ENCODE peak calls at places on chromosomes 12 and 14, in eight cellular contexts. O, F, Q, C, U, B, T and Z are unnamed samples.

GRCh38 chr14:71130491-71131179 is 223.4 kb downstream of the PCNX1 start:
- DNase-seq in O (no peak), F (peak), Q (no peak), C (no peak), U (peak), B (peak), T (peak), Z (no peak)

GRCh38 chr12:62866451-62867082 is 68.4 kb downstream of the PPM1H start:
- DNase-seq in O (no peak), F (peak), Q (no peak), C (no peak), U (no peak), B (peak), T (peak), Z (no peak)

GRCh38 chr14:31205681-31206535 is 1.7 kb downstream of the HECTD1 start:
- DNase-seq in O (no peak), F (peak), Q (no peak), C (no peak), U (peak), B (peak), T (peak), Z (no peak)

GRCh38 chr12:122793685-122794106 is 19.3 kb downstream of the CCDC62 start:
- DNase-seq in O (no peak), F (peak), Q (no peak), C (no peak), U (peak), B (peak), T (peak), Z (peak)

GRCh38 chr12:91772411-91772810 is 373.2 kb downstream of the BTG1 start:
- DNase-seq in O (no peak), F (peak), Q (no peak), C (no peak), U (no peak), B (no peak), T (peak), Z (no peak)

GRCh38 chr12:124326104-124326503 is 31.2 kb downstream of the RFLNA start:
- DNase-seq in O (no peak), F (no peak), Q (no peak), C (no peak), U (no peak), B (no peak), T (no peak), Z (no peak)

GRCh38 chr12:33439587-33440011 is at the start of gene SYT10:
- DNase-seq in O (no peak), F (no peak), Q (no peak), C (no peak), U (no peak), B (peak), T (no peak), Z (no peak)

GRCh38 chr12:48940181-48940580 is 14.9 kb upstream of the FKBP11 start:
- DNase-seq in O (no peak), F (peak), Q (no peak), C (no peak), U (no peak), B (no peak), T (no peak), Z (no peak)

GRCh38 chr12:107684029-107684790 is 1.4 kb upstream of the PWP1 start:
- DNase-seq in O (no peak), F (peak), Q (no peak), C (no peak), U (no peak), B (peak), T (peak), Z (no peak)

GRCh38 chr12:7089196-7089871 is 2.9 kb downstream of the C1R start:
- DNase-seq in O (no peak), F (no peak), Q (no peak), C (no peak), U (no peak), B (no peak), T (no peak), Z (no peak)

GRCh38 chr14:60977848-60978247 is 3.0 kb downstream of the TRMT5 start:
- DNase-seq in O (no peak), F (no peak), Q (no peak), C (no peak), U (no peak), B (peak), T (peak), Z (no peak)

GRCh38 chr14:75793806-75794205 is 132.8 kb downstream of the TTLL5 start:
- DNase-seq in O (no peak), F (peak), Q (no peak), C (no peak), U (no peak), B (peak), T (peak), Z (no peak)

GRCh38 chr14:58690801-58691516 is 53.2 kb downstream of the DACT1 start:
- DNase-seq in O (no peak), F (no peak), Q (no peak), C (peak), U (no peak), B (no peak), T (peak), Z (no peak)

GRCh38 chr14:44657688-44658388 is 150.8 kb upstream of the FSCB start:
- DNase-seq in O (no peak), F (peak), Q (no peak), C (no peak), U (no peak), B (peak), T (peak), Z (no peak)

GRCh38 chr12:26374934-26375333 is 179.6 kb downstream of the SSPN start:
- DNase-seq in O (no peak), F (peak), Q (no peak), C (no peak), U (no peak), B (peak), T (no peak), Z (no peak)

GRCh38 chr12:89166525-89166934 is 185.8 kb downstream of the DUSP6 start:
- DNase-seq in O (no peak), F (peak), Q (no peak), C (no peak), U (peak), B (peak), T (peak), Z (no peak)

GRCh38 chr14:37566811-37567371 is 28.2 kb downstream of the FOXA1 start:
- DNase-seq in O (no peak), F (no peak), Q (no peak), C (no peak), U (no peak), B (peak), T (no peak), Z (no peak)

GRCh38 chr14:36454599-36455240 is 65.3 kb downstream of the NKX2-1 start:
- DNase-seq in O (no peak), F (no peak), Q (no peak), C (no peak), U (no peak), B (no peak), T (no peak), Z (no peak)

GRCh38 chr12:111178194-111179081 is 190.5 kb downstream of the PHETA1 start:
- DNase-seq in O (no peak), F (no peak), Q (peak), C (no peak), U (no peak), B (peak), T (no peak), Z (no peak)

GRCh38 chr12:55931317-55931779 is 386 bp downstream of the DGKA start:
- DNase-seq in O (no peak), F (no peak), Q (peak), C (no peak), U (no peak), B (no peak), T (no peak), Z (no peak)

GRCh38 chr14:89681086-89682018 is 264.3 kb upstream of the FOXN3 start:
- DNase-seq in O (no peak), F (no peak), Q (no peak), C (no peak), U (peak), B (no peak), T (no peak), Z (peak)

GRCh38 chr14:67975429-67975828 is 155.8 kb downstream of the RAD51B start:
- DNase-seq in O (no peak), F (no peak), Q (no peak), C (no peak), U (no peak), B (no peak), T (no peak), Z (no peak)

GRCh38 chr12:47837190-47838171 is 17.8 kb upstream of the HDAC7 start:
- DNase-seq in O (peak), F (peak), Q (peak), C (peak), U (peak), B (peak), T (peak), Z (peak)

GRCh38 chr12:53381739-53382630 is 2.0 kb downstream of the SP1 start:
- DNase-seq in O (peak), F (peak), Q (peak), C (peak), U (peak), B (peak), T (peak), Z (peak)

GRCh38 chr14:104184506-104184905 is 46.1 kb downstream of the KIF26A start:
- DNase-seq in O (no peak), F (no peak), Q (no peak), C (no peak), U (no peak), B (no peak), T (no peak), Z (no peak)

GRCh38 chr14:98958048-98959031 is 313.7 kb downstream of the BCL11B start:
- DNase-seq in O (no peak), F (no peak), Q (no peak), C (no peak), U (no peak), B (no peak), T (no peak), Z (no peak)

GRCh38 chr12:132804426-132804861 is 24.2 kb downstream of the GOLGA3 start:
- DNase-seq in O (no peak), F (no peak), Q (no peak), C (peak), U (no peak), B (no peak), T (no peak), Z (no peak)

GRCh38 chr12:127664901-127665300 is 602.1 kb upstream of the TMEM132C start:
- DNase-seq in O (no peak), F (peak), Q (no peak), C (no peak), U (no peak), B (no peak), T (no peak), Z (no peak)

GRCh38 chr12:114328292-114328691 is 77.7 kb downstream of the TBX5 start:
- DNase-seq in O (no peak), F (no peak), Q (no peak), C (no peak), U (no peak), B (no peak), T (no peak), Z (no peak)

GRCh38 chr14:72924332-72924731 is 1.9 kb upstream of the DCAF4 start:
- DNase-seq in O (peak), F (no peak), Q (no peak), C (peak), U (no peak), B (no peak), T (no peak), Z (peak)

GRCh38 chr12:15899282-15899870 is 11.8 kb upstream of the DERA start:
- DNase-seq in O (no peak), F (no peak), Q (no peak), C (no peak), U (peak), B (no peak), T (peak), Z (no peak)

GRCh38 chr14:81433378-81433777 is 33.3 kb upstream of the STON2 start:
- DNase-seq in O (no peak), F (no peak), Q (no peak), C (no peak), U (no peak), B (no peak), T (no peak), Z (no peak)

GRCh38 chr12:40770781-40771180 is 78.5 kb downstream of the CNTN1 start:
- DNase-seq in O (no peak), F (no peak), Q (no peak), C (no peak), U (no peak), B (no peak), T (no peak), Z (no peak)

GRCh38 chr12:47938093-47938492 is 25.3 kb upstream of the TMEM106C start:
- DNase-seq in O (no peak), F (peak), Q (no peak), C (no peak), U (no peak), B (peak), T (peak), Z (no peak)

GRCh38 chr14:101456246-101457159 is 104.8 kb upstream of the DIO3 start:
- DNase-seq in O (no peak), F (no peak), Q (no peak), C (no peak), U (no peak), B (no peak), T (no peak), Z (no peak)

GRCh38 chr12:58920956-58921861 is 905 bp upstream of the LRIG3 start:
- DNase-seq in O (no peak), F (no peak), Q (no peak), C (no peak), U (no peak), B (no peak), T (no peak), Z (peak)
- H3K4me3 ChIP-seq in O (peak), F (peak), Q (peak), C (peak), U (no peak), B (peak), T (no peak), Z (peak)

DNA sequence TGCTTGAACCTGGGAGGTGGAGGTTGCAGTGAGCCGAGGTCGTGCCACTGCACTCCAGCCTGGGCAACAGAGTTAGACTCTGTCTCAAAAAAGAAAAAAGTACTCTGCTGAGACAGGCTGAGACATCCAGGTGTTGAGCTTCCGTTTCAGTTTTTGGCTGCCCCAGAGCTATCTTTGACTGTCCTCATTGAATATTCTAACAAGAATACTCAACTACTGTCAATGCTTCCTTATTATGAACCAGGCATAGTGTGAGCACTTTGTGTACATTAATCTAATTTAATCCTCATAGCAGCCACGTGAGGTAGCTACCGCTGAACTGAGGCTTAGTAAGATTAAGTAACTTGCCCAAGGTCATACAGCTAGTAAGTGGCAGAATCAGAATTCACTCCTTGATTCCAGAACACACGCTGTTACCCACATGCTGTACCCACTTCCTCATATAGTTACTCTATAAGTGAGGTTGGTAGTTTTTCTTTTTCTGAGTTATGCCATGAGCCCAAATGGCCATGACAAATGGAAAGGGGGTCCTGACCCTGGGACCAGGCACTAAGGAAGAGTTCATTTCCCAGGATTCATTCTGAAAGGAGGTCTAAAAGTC is 11.3 kb downstream of the ALDH1L2 start:
- DNase-seq in O (no peak), F (no peak), Q (no peak), C (no peak), U (peak), B (no peak), T (no peak), Z (no peak)
- TF ChIP-seq CTCF in O (no peak), F (no peak), Q (no peak), C (no peak), U (no peak), B (no peak), T (no peak), Z (no peak)

DNA sequence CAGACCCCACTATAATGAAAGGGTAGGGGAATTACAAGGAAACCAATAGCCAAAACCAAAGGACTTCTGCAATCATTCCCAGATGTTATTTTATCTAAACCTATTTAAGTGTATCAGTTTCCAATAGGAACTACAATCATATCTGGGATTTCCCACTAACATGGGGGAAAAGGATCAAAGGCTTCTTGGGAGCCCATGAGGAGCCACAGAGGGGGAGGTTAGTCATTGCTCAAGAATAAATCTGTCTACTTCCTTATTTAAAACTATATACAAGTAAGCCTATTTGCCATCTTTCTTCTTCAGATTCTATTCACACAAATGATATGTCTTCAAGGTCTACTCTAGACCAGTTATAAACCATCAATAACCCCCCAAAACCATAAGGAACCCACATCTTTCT is 33.1 kb downstream of the FGD6 start:
- DNase-seq in O (no peak), F (no peak), Q (no peak), C (no peak), U (no peak), B (no peak), T (no peak), Z (no peak)
- H3K4me3 ChIP-seq in O (no peak), F (no peak), Q (no peak), C (no peak), U (no peak), B (no peak), T (no peak), Z (no peak)

DNA sequence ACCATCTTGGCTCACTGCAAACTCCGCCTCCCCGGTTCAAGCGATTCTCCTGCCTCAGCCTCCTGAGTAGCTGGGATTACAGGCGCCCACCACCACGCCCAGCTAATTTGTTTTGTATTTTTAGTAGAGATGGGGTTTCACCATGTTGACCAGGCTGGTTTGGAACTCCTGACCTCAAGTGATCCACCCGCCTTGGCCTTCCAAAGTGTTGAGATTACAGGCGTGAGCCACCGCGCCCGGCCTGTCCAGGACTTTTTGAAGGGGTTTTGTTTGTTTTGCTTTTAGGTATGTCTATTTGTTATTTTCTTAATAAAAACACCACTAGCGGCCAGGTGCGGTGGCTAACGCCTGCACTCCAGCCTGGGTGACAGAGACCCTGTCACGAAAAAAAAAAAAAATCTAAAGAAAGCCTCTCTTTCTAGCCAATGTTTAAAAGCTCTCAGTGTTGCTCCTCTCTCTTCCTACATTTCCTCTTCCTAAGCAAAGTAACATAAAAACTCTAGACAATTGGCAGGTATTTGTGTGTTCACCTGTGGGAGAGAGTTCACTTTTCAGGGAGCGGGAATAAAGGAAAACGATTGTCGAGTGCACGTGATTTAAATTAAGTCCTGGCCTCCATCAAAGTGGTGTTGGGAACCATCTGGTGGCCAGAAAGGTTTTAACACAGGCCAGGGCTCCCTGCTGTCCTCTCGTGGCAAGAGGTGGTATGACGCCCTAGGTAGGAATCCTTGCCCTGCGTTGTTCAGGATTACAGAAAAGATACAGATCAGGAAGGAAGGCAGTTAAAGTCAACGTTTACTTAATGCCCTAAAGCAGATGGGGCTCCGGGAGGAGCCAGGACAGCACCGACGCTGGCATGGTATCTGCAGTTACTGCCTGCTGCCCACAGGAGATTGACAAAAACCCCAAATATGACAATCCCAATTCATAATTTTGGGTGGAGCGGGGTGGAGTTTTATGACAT is 36.2 kb upstream of the ATP23 start:
- DNase-seq in O (peak), F (peak), Q (peak), C (peak), U (peak), B (peak), T (peak), Z (peak)
- TF ChIP-seq CTCF in O (peak), F (peak), Q (peak), C (no peak), U (peak), B (peak), T (peak), Z (peak)

DNA sequence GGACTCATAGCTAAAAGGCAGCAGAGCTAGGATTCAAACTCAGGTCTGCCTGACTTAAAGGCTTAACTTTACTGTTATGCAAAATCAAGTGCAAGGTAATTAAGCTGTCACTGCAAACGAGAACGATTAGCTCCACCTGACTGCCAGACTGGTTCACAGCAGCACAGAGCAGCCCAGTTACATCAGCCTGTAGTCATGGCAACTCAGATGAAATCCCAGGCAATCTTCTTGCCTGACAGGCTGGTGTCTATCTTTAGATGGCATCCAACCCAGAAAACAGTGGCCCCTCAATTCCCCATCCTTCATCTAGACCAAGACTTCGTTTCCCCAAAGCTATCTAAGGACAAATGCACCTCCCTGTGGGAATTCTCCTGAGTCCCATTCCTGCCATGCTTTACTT is 77.3 kb upstream of the ACTN1 start:
- DNase-seq in O (no peak), F (peak), Q (no peak), C (no peak), U (no peak), B (no peak), T (no peak), Z (no peak)
- H3K4me3 ChIP-seq in O (no peak), F (no peak), Q (no peak), C (no peak), U (no peak), B (no peak), T (no peak), Z (no peak)

DNA sequence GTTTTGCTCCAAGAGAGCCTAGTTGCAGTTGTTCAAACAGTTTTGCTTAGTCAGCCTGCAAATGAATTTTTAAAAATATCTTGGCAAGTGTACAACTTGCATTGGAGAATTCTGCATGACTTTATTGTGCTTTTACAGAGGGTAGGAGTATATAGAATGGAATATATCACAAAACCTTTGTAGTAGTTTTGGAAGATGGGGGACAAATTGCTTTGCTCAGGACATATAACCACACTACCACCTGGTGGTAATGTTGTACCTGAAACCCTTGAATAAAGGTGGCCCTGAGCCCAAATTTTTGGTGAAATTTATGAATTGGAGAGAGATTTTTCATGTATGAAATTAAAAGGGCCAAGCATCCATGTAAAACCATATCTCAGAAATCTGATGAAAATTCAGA is 645.2 kb downstream of the MED13L start:
- DNase-seq in O (no peak), F (peak), Q (no peak), C (no peak), U (no peak), B (peak), T (peak), Z (no peak)
- TF ChIP-seq CTCF in O (peak), F (peak), Q (no peak), C (no peak), U (peak), B (peak), T (peak), Z (peak)